ENCODE peak calls at places on chromosomes 3 and 15, in five cellular contexts. I is hypothalamus; C is mucosa of gallbladder; L is heart left ventricle; Y is CD4-positive, alpha-beta T cell. Z is an unnamed sample.

GRCh38 chr3:134885877-134886621 is 91.0 kb downstream of the EPHB1 start:
- DNase-seq in L (no peak), C (no peak), I (no peak), Y (no peak), Z (peak)

GRCh38 chr3:107894998-107895397 is 195.8 kb downstream of the CD47 start:
- DNase-seq in L (no peak), C (no peak), I (no peak), Y (no peak), Z (no peak)

GRCh38 chr15:40594429-40594836 is 384 bp downstream of the KNL1 start:
- DNase-seq in Y (no peak), C (no peak), L (peak), I (no peak), Z (peak)

GRCh38 chr15:31486506-31486905 is 159.9 kb downstream of the KLF13 start:
- DNase-seq in C (no peak), Y (no peak), L (no peak), I (no peak), Z (no peak)

GRCh38 chr15:72826611-72827010 is 43.1 kb upstream of the ADPGK start:
- DNase-seq in C (no peak), Y (no peak), I (no peak), L (no peak), Z (no peak)

GRCh38 chr3:25355034-25355898 is 72.8 kb upstream of the RARB start:
- DNase-seq in L (no peak), Y (no peak), C (no peak), I (no peak), Z (no peak)

GRCh38 chr3:154210986-154211385 is 89.8 kb downstream of the ARHGEF26 start:
- DNase-seq in L (no peak), C (no peak), I (no peak), Y (no peak), Z (no peak)

GRCh38 chr3:38131621-38132369 is 5.1 kb downstream of the ACAA1 start:
- DNase-seq in C (no peak), Y (no peak), L (no peak), I (no peak), Z (peak)

GRCh38 chr3:45497963-45498362 is 96.6 kb upstream of the LIMD1 start:
- DNase-seq in I (no peak), C (no peak), Y (peak), L (no peak), Z (no peak)

GRCh38 chr3:38643090-38643489 is 6.4 kb downstream of the SCN5A start:
- DNase-seq in I (no peak), L (no peak), C (no peak), Y (no peak), Z (no peak)

GRCh38 chr3:123559040-123559861 is 25.6 kb downstream of the HACD2 start:
- DNase-seq in Y (no peak), I (peak), C (peak), L (no peak), Z (peak)

GRCh38 chr3:32392530-32393302 is 1.1 kb downstream of the CMTM7 start:
- DNase-seq in I (no peak), L (peak), Y (no peak), C (peak), Z (peak)

GRCh38 chr15:39918688-39919385 is 1.2 kb downstream of the GPR176 start:
- DNase-seq in L (no peak), C (no peak), Y (no peak), I (no peak), Z (peak)

GRCh38 chr15:43775411-43775965 is 1.3 kb downstream of the ELL3 start:
- DNase-seq in C (peak), Y (no peak), L (no peak), I (no peak), Z (peak)

GRCh38 chr3:89049119-89049518 is 58.3 kb upstream of the EPHA3 start:
- DNase-seq in I (no peak), Y (no peak), L (no peak), C (no peak), Z (peak)

GRCh38 chr3:18868911-18869689 is 279.2 kb upstream of the KCNH8 start:
- DNase-seq in Y (no peak), C (no peak), I (no peak), L (no peak), Z (no peak)

GRCh38 chr15:101167366-101167790 is 84.5 kb downstream of the CHSY1 start:
- DNase-seq in I (no peak), L (no peak), Y (no peak), C (no peak), Z (peak)

GRCh38 chr3:117997201-117998049 is 1037.2 kb downstream of the IGSF11 start:
- DNase-seq in I (peak), Y (peak), L (peak), C (peak), Z (peak)

GRCh38 chr3:61564405-61565059 is 3.2 kb downstream of the PTPRG start:
- DNase-seq in L (peak), C (peak), I (peak), Y (no peak), Z (peak)

GRCh38 chr15:98150084-98150483 is 189.6 kb downstream of the ARRDC4 start:
- DNase-seq in I (no peak), Y (no peak), C (no peak), L (no peak), Z (no peak)

GRCh38 chr3:114310701-114311100 is 16.9 kb downstream of the TIGIT start:
- DNase-seq in C (no peak), I (no peak), L (no peak), Y (no peak), Z (no peak)

GRCh38 chr3:122902326-122902725 is 107.5 kb downstream of the SLC49A4 start:
- DNase-seq in C (no peak), I (no peak), L (no peak), Y (no peak), Z (peak)

GRCh38 chr15:29676961-29677402 is 145.3 kb downstream of the TJP1 start:
- DNase-seq in L (no peak), Y (no peak), C (no peak), I (no peak), Z (peak)

GRCh38 chr3:28761380-28761779 is 412.8 kb upstream of the AZI2 start:
- DNase-seq in Y (no peak), C (no peak), I (no peak), L (no peak), Z (no peak)

GRCh38 chr15:24919446-24919845 is 35.3 kb upstream of the SNRPN start:
- DNase-seq in L (no peak), I (no peak), Y (no peak), C (peak), Z (no peak)

GRCh38 chr3:182568206-182568605 is 225.1 kb upstream of the ATP11B start:
- DNase-seq in L (no peak), C (no peak), I (no peak), Y (no peak), Z (no peak)

GRCh38 chr3:14117468-14118399 is 6.9 kb downstream of the CHCHD4 start:
- DNase-seq in Y (no peak), I (no peak), C (no peak), L (no peak), Z (no peak)

GRCh38 chr3:125602752-125603649 is 7.7 kb upstream of the OSBPL11 start:
- DNase-seq in Y (no peak), C (no peak), L (no peak), I (no peak), Z (peak)

GRCh38 chr3:175258763-175259162 is 399.6 kb downstream of the NAALADL2 start:
- DNase-seq in Y (no peak), I (no peak), C (no peak), L (no peak), Z (no peak)

GRCh38 chr15:58454950-58455401 is 23.2 kb downstream of the LIPC start:
- DNase-seq in Y (no peak), L (no peak), C (no peak), I (no peak), Z (no peak)

GRCh38 chr15:92714457-92715401 is 59.2 kb upstream of the FAM174B start:
- DNase-seq in I (peak), Y (peak), C (peak), L (peak), Z (peak)

GRCh38 chr15:69491051-69491505 is 38.5 kb downstream of the RPLP1 start:
- DNase-seq in I (no peak), L (no peak), Y (no peak), C (no peak), Z (no peak)

GRCh38 chr15:41656188-41656587 is 4.0 kb upstream of the MGA start:
- DNase-seq in I (no peak), C (no peak), L (no peak), Y (no peak), Z (no peak)

Z was measured in ACHN.